ENCODE peak calls at places on chromosomes 12 and 14, in five cellular contexts. One of them, this sample, is unnamed.

GRCh38 chr14:21048638-21049037 is 6.5 kb downstream of the RNASE7 start:
- DNase-seq in NAMALWA: no peak
- DNase-seq in SK-N-DZ: no peak
- DNase-seq in activated CD8-positive, alpha-beta memory T cell treated with anti-CD3 and anti-CD28 coated beads for 4 hours: no peak
- DNase-seq in fibroblast of pulmonary artery: peak
- DNase-seq in this sample: no peak

GRCh38 chr12:131327521-131328488 is 374.1 kb downstream of the ADGRD1 start:
- DNase-seq in NAMALWA: no peak
- DNase-seq in SK-N-DZ: peak
- DNase-seq in activated CD8-positive, alpha-beta memory T cell treated with anti-CD3 and anti-CD28 coated beads for 4 hours: no peak
- DNase-seq in fibroblast of pulmonary artery: no peak
- DNase-seq in this sample: no peak

GRCh38 chr14:22554706-22555572 is 34.1 kb downstream of the DAD1 start:
- DNase-seq in NAMALWA: peak
- DNase-seq in SK-N-DZ: no peak
- DNase-seq in activated CD8-positive, alpha-beta memory T cell treated with anti-CD3 and anti-CD28 coated beads for 4 hours: no peak
- DNase-seq in fibroblast of pulmonary artery: no peak
- DNase-seq in this sample: no peak

GRCh38 chr12:111429760-111430417 is 24.2 kb downstream of the SH2B3 start:
- DNase-seq in NAMALWA: no peak
- DNase-seq in SK-N-DZ: no peak
- DNase-seq in activated CD8-positive, alpha-beta memory T cell treated with anti-CD3 and anti-CD28 coated beads for 4 hours: no peak
- DNase-seq in fibroblast of pulmonary artery: no peak
- DNase-seq in this sample: no peak

GRCh38 chr14:91830777-91831176 is 36.6 kb downstream of the TC2N start:
- DNase-seq in NAMALWA: peak
- DNase-seq in SK-N-DZ: no peak
- DNase-seq in activated CD8-positive, alpha-beta memory T cell treated with anti-CD3 and anti-CD28 coated beads for 4 hours: no peak
- DNase-seq in fibroblast of pulmonary artery: no peak
- DNase-seq in this sample: peak

GRCh38 chr12:125140918-125141573 is 75.8 kb downstream of the AACS start:
- DNase-seq in NAMALWA: no peak
- DNase-seq in SK-N-DZ: no peak
- DNase-seq in activated CD8-positive, alpha-beta memory T cell treated with anti-CD3 and anti-CD28 coated beads for 4 hours: no peak
- DNase-seq in fibroblast of pulmonary artery: peak
- DNase-seq in this sample: no peak

GRCh38 chr14:99035268-99035667 is 236.7 kb downstream of the BCL11B start:
- DNase-seq in NAMALWA: no peak
- DNase-seq in SK-N-DZ: no peak
- DNase-seq in activated CD8-positive, alpha-beta memory T cell treated with anti-CD3 and anti-CD28 coated beads for 4 hours: no peak
- DNase-seq in fibroblast of pulmonary artery: peak
- DNase-seq in this sample: no peak

GRCh38 chr12:82655751-82656150 is 31.0 kb upstream of the TMTC2 start:
- DNase-seq in NAMALWA: no peak
- DNase-seq in SK-N-DZ: no peak
- DNase-seq in activated CD8-positive, alpha-beta memory T cell treated with anti-CD3 and anti-CD28 coated beads for 4 hours: no peak
- DNase-seq in fibroblast of pulmonary artery: no peak
- DNase-seq in this sample: no peak

GRCh38 chr14:96162741-96163140 is 41.9 kb upstream of the BDKRB2 start:
- DNase-seq in NAMALWA: no peak
- DNase-seq in SK-N-DZ: no peak
- DNase-seq in activated CD8-positive, alpha-beta memory T cell treated with anti-CD3 and anti-CD28 coated beads for 4 hours: no peak
- DNase-seq in fibroblast of pulmonary artery: peak
- DNase-seq in this sample: no peak

GRCh38 chr14:89185919-89186849 is 230.8 kb downstream of the FOXN3 start:
- DNase-seq in NAMALWA: no peak
- DNase-seq in SK-N-DZ: no peak
- DNase-seq in activated CD8-positive, alpha-beta memory T cell treated with anti-CD3 and anti-CD28 coated beads for 4 hours: no peak
- DNase-seq in fibroblast of pulmonary artery: peak
- DNase-seq in this sample: no peak

GRCh38 chr12:82182601-82183000 is 175.6 kb downstream of the CCDC59 start:
- DNase-seq in NAMALWA: no peak
- DNase-seq in SK-N-DZ: no peak
- DNase-seq in activated CD8-positive, alpha-beta memory T cell treated with anti-CD3 and anti-CD28 coated beads for 4 hours: no peak
- DNase-seq in fibroblast of pulmonary artery: no peak
- DNase-seq in this sample: no peak

GRCh38 chr12:56126732-56127239 is 1.3 kb upstream of the ESYT1 start:
- DNase-seq in NAMALWA: peak
- DNase-seq in SK-N-DZ: no peak
- DNase-seq in activated CD8-positive, alpha-beta memory T cell treated with anti-CD3 and anti-CD28 coated beads for 4 hours: no peak
- DNase-seq in fibroblast of pulmonary artery: no peak
- DNase-seq in this sample: no peak

GRCh38 chr14:74974364-74975058 is 19.1 kb upstream of the PGF start:
- DNase-seq in NAMALWA: no peak
- DNase-seq in SK-N-DZ: no peak
- DNase-seq in activated CD8-positive, alpha-beta memory T cell treated with anti-CD3 and anti-CD28 coated beads for 4 hours: no peak
- DNase-seq in fibroblast of pulmonary artery: no peak
- DNase-seq in this sample: no peak

GRCh38 chr12:113917393-113917792 is 48.7 kb downstream of the RBM19 start:
- DNase-seq in NAMALWA: no peak
- DNase-seq in SK-N-DZ: no peak
- DNase-seq in activated CD8-positive, alpha-beta memory T cell treated with anti-CD3 and anti-CD28 coated beads for 4 hours: no peak
- DNase-seq in fibroblast of pulmonary artery: no peak
- DNase-seq in this sample: no peak

GRCh38 chr12:102216086-102216691 is 18.6 kb upstream of the PMCH start:
- DNase-seq in NAMALWA: no peak
- DNase-seq in SK-N-DZ: no peak
- DNase-seq in activated CD8-positive, alpha-beta memory T cell treated with anti-CD3 and anti-CD28 coated beads for 4 hours: no peak
- DNase-seq in fibroblast of pulmonary artery: peak
- DNase-seq in this sample: no peak

GRCh38 chr12:26798013-26798412 is 35.0 kb downstream of the ITPR2 start:
- DNase-seq in NAMALWA: peak
- DNase-seq in SK-N-DZ: no peak
- DNase-seq in activated CD8-positive, alpha-beta memory T cell treated with anti-CD3 and anti-CD28 coated beads for 4 hours: no peak
- DNase-seq in fibroblast of pulmonary artery: peak
- DNase-seq in this sample: no peak

GRCh38 chr12:102567031-102567985 is 86.9 kb upstream of the IGF1 start:
- DNase-seq in NAMALWA: no peak
- DNase-seq in SK-N-DZ: no peak
- DNase-seq in activated CD8-positive, alpha-beta memory T cell treated with anti-CD3 and anti-CD28 coated beads for 4 hours: no peak
- DNase-seq in fibroblast of pulmonary artery: peak
- DNase-seq in this sample: no peak

GRCh38 chr12:111068281-111068680 is 147.9 kb upstream of the MYL2 start:
- DNase-seq in NAMALWA: no peak
- DNase-seq in SK-N-DZ: no peak
- DNase-seq in activated CD8-positive, alpha-beta memory T cell treated with anti-CD3 and anti-CD28 coated beads for 4 hours: no peak
- DNase-seq in fibroblast of pulmonary artery: no peak
- DNase-seq in this sample: no peak

GRCh38 chr14:50762001-50762930 is 68.7 kb downstream of the NIN start:
- DNase-seq in NAMALWA: no peak
- DNase-seq in SK-N-DZ: no peak
- DNase-seq in activated CD8-positive, alpha-beta memory T cell treated with anti-CD3 and anti-CD28 coated beads for 4 hours: no peak
- DNase-seq in fibroblast of pulmonary artery: peak
- DNase-seq in this sample: no peak

GRCh38 chr12:12442548-12443071 is 85.7 kb downstream of the BORCS5 start:
- DNase-seq in NAMALWA: no peak
- DNase-seq in SK-N-DZ: no peak
- DNase-seq in activated CD8-positive, alpha-beta memory T cell treated with anti-CD3 and anti-CD28 coated beads for 4 hours: no peak
- DNase-seq in fibroblast of pulmonary artery: peak
- DNase-seq in this sample: no peak

GRCh38 chr12:104219908-104220404 is 4.4 kb downstream of the TXNRD1 start:
- DNase-seq in NAMALWA: no peak
- DNase-seq in SK-N-DZ: peak
- DNase-seq in activated CD8-positive, alpha-beta memory T cell treated with anti-CD3 and anti-CD28 coated beads for 4 hours: peak
- DNase-seq in fibroblast of pulmonary artery: peak
- DNase-seq in this sample: no peak

GRCh38 chr14:64891173-64891838 is 11.6 kb upstream of the SPTB start:
- DNase-seq in NAMALWA: no peak
- DNase-seq in SK-N-DZ: no peak
- DNase-seq in activated CD8-positive, alpha-beta memory T cell treated with anti-CD3 and anti-CD28 coated beads for 4 hours: no peak
- DNase-seq in fibroblast of pulmonary artery: no peak
- DNase-seq in this sample: no peak

GRCh38 chr14:100012478-100012925 is 52.7 kb upstream of the EVL start:
- DNase-seq in NAMALWA: no peak
- DNase-seq in SK-N-DZ: no peak
- DNase-seq in activated CD8-positive, alpha-beta memory T cell treated with anti-CD3 and anti-CD28 coated beads for 4 hours: no peak
- DNase-seq in fibroblast of pulmonary artery: peak
- DNase-seq in this sample: no peak

GRCh38 chr14:49623941-49624806 is 3.6 kb downstream of the MGAT2 start:
- DNase-seq in NAMALWA: peak
- DNase-seq in SK-N-DZ: no peak
- DNase-seq in activated CD8-positive, alpha-beta memory T cell treated with anti-CD3 and anti-CD28 coated beads for 4 hours: no peak
- DNase-seq in fibroblast of pulmonary artery: no peak
- DNase-seq in this sample: no peak

GRCh38 chr14:38139926-38140325 is 67.8 kb upstream of the SSTR1 start:
- DNase-seq in NAMALWA: no peak
- DNase-seq in SK-N-DZ: no peak
- DNase-seq in activated CD8-positive, alpha-beta memory T cell treated with anti-CD3 and anti-CD28 coated beads for 4 hours: no peak
- DNase-seq in fibroblast of pulmonary artery: no peak
- DNase-seq in this sample: no peak

GRCh38 chr12:20404576-20405346 is 36.4 kb downstream of the PDE3A start:
- DNase-seq in NAMALWA: peak
- DNase-seq in SK-N-DZ: no peak
- DNase-seq in activated CD8-positive, alpha-beta memory T cell treated with anti-CD3 and anti-CD28 coated beads for 4 hours: no peak
- DNase-seq in fibroblast of pulmonary artery: peak
- DNase-seq in this sample: no peak

GRCh38 chr12:38878986-38879385 is 26.4 kb downstream of the CPNE8 start:
- DNase-seq in NAMALWA: no peak
- DNase-seq in SK-N-DZ: no peak
- DNase-seq in activated CD8-positive, alpha-beta memory T cell treated with anti-CD3 and anti-CD28 coated beads for 4 hours: no peak
- DNase-seq in fibroblast of pulmonary artery: no peak
- DNase-seq in this sample: no peak

GRCh38 chr14:78835909-78836308 is 665.7 kb downstream of the NRXN3 start:
- DNase-seq in NAMALWA: no peak
- DNase-seq in SK-N-DZ: no peak
- DNase-seq in activated CD8-positive, alpha-beta memory T cell treated with anti-CD3 and anti-CD28 coated beads for 4 hours: no peak
- DNase-seq in fibroblast of pulmonary artery: no peak
- DNase-seq in this sample: no peak

GRCh38 chr14:94355191-94355794 is 32.2 kb upstream of the SERPINA6 start:
- DNase-seq in NAMALWA: no peak
- DNase-seq in SK-N-DZ: no peak
- DNase-seq in activated CD8-positive, alpha-beta memory T cell treated with anti-CD3 and anti-CD28 coated beads for 4 hours: no peak
- DNase-seq in fibroblast of pulmonary artery: peak
- DNase-seq in this sample: no peak

GRCh38 chr12:57739387-57739786 is 845 bp upstream of the AGAP2 start:
- DNase-seq in NAMALWA: no peak
- DNase-seq in SK-N-DZ: no peak
- DNase-seq in activated CD8-positive, alpha-beta memory T cell treated with anti-CD3 and anti-CD28 coated beads for 4 hours: no peak
- DNase-seq in fibroblast of pulmonary artery: no peak
- DNase-seq in this sample: no peak

GRCh38 chr12:646303-647038 is 16.8 kb downstream of the NINJ2 start:
- DNase-seq in NAMALWA: no peak
- DNase-seq in SK-N-DZ: no peak
- DNase-seq in activated CD8-positive, alpha-beta memory T cell treated with anti-CD3 and anti-CD28 coated beads for 4 hours: no peak
- DNase-seq in fibroblast of pulmonary artery: peak
- DNase-seq in this sample: no peak

GRCh38 chr14:103422981-103423600 is 37.9 kb downstream of the MARK3 start:
- DNase-seq in NAMALWA: no peak
- DNase-seq in SK-N-DZ: no peak
- DNase-seq in activated CD8-positive, alpha-beta memory T cell treated with anti-CD3 and anti-CD28 coated beads for 4 hours: no peak
- DNase-seq in fibroblast of pulmonary artery: peak
- DNase-seq in this sample: no peak

GRCh38 chr14:20428802-20429201 is 7.2 kb downstream of the KLHL33 start:
- DNase-seq in NAMALWA: no peak
- DNase-seq in SK-N-DZ: no peak
- DNase-seq in activated CD8-positive, alpha-beta memory T cell treated with anti-CD3 and anti-CD28 coated beads for 4 hours: no peak
- DNase-seq in fibroblast of pulmonary artery: no peak
- DNase-seq in this sample: no peak

GRCh38 chr12:105325117-105325516 is 5.4 kb upstream of the C12orf75 start:
- DNase-seq in NAMALWA: no peak
- DNase-seq in SK-N-DZ: no peak
- DNase-seq in activated CD8-positive, alpha-beta memory T cell treated with anti-CD3 and anti-CD28 coated beads for 4 hours: no peak
- DNase-seq in fibroblast of pulmonary artery: no peak
- DNase-seq in this sample: no peak

GRCh38 chr12:11771895-11772502 is 122.5 kb downstream of the ETV6 start:
- DNase-seq in NAMALWA: no peak
- DNase-seq in SK-N-DZ: no peak
- DNase-seq in activated CD8-positive, alpha-beta memory T cell treated with anti-CD3 and anti-CD28 coated beads for 4 hours: no peak
- DNase-seq in fibroblast of pulmonary artery: peak
- DNase-seq in this sample: no peak

This sample was measured in NCI-H1048.